ENCODE peak calls at places on chromosomes 16 and 17, in nine cellular contexts. B is COR-L47; L is heart right ventricle; R is HT-29; Z is fibroblast of mammary gland; I is stimulated activated CD8-positive, alpha-beta memory T cell treated with anti-CD3 and anti-CD28 coated beads, Interleukin-15, amount 100 ng/mL, for 24 hours; M is cerebellar cortex; F is naive thymus-derived CD4-positive, alpha-beta T cell; K is omental fat pad. E is an unnamed sample.

GRCh38 chr16:15942901-15943690 is 6.3 kb upstream of the ABCC1 start:
- DNase-seq in B (peak), L (no peak), R (no peak), Z (no peak), I (no peak), M (no peak), F (no peak), K (no peak), E (no peak)

GRCh38 chr17:82813299-82814051 is 26.3 kb downstream of the ZNF750 start:
- DNase-seq in B (no peak), L (no peak), R (no peak), Z (no peak), I (no peak), M (no peak), F (no peak), K (no peak), E (no peak)

GRCh38 chr17:34156741-34157589 is 98.1 kb upstream of the CCL2 start:
- DNase-seq in B (no peak), L (no peak), R (no peak), Z (no peak), I (no peak), M (no peak), F (no peak), K (no peak), E (peak)

GRCh38 chr17:51720439-51720838 is 438.1 kb downstream of the CA10 start:
- DNase-seq in B (no peak), L (no peak), R (no peak), Z (no peak), I (no peak), M (no peak), F (no peak), K (no peak), E (no peak)

GRCh38 chr17:42179911-42180410 is 981 bp downstream of the KCNH4 start:
- DNase-seq in B (peak), L (peak), R (no peak), Z (peak), I (no peak), M (no peak), F (no peak), K (no peak), E (no peak)

GRCh38 chr16:56211471-56211944 is 20.2 kb downstream of the GNAO1 start:
- DNase-seq in B (no peak), L (no peak), R (no peak), Z (no peak), I (no peak), M (no peak), F (no peak), K (no peak), E (no peak)

GRCh38 chr17:63910096-63910495 is 962 bp downstream of the CSHL1 start:
- DNase-seq in B (no peak), L (no peak), R (no peak), Z (no peak), I (no peak), M (no peak), F (no peak), K (no peak), E (no peak)

GRCh38 chr16:54466233-54466632 is 179.6 kb upstream of the IRX3 start:
- DNase-seq in B (peak), L (no peak), R (no peak), Z (no peak), I (no peak), M (no peak), F (no peak), K (no peak), E (no peak)

GRCh38 chr16:57501492-57501891 is 15.2 kb upstream of the DOK4 start:
- DNase-seq in B (no peak), L (no peak), R (no peak), Z (no peak), I (no peak), M (no peak), F (no peak), K (no peak), E (no peak)

GRCh38 chr16:86525696-86526095 is 15.4 kb downstream of the FOXF1 start:
- DNase-seq in B (no peak), L (no peak), R (no peak), Z (no peak), I (no peak), M (no peak), F (no peak), K (no peak), E (no peak)

GRCh38 chr17:28712037-28712704 is 483 bp upstream of the PROCA1 start:
- DNase-seq in B (no peak), L (peak), R (no peak), Z (no peak), I (no peak), M (peak), F (no peak), K (no peak), E (no peak)

GRCh38 chr17:80798595-80799552 is 192.8 kb upstream of the CHMP6 start:
- DNase-seq in B (no peak), L (no peak), R (no peak), Z (no peak), I (no peak), M (no peak), F (no peak), K (no peak), E (no peak)

GRCh38 chr16:88815901-88816589 is 4.3 kb upstream of the APRT start:
- DNase-seq in B (peak), L (no peak), R (peak), Z (no peak), I (no peak), M (peak), F (no peak), K (no peak), E (no peak)

GRCh38 chr16:5374184-5374583 is 276.6 kb upstream of the EEF2KMT start:
- DNase-seq in B (no peak), L (no peak), R (no peak), Z (no peak), I (no peak), M (no peak), F (no peak), K (no peak), E (no peak)